ENCODE peak calls at places on chromosomes 1 and 21, in five cellular contexts. B, G, U, W and R are unnamed samples.

GRCh38 chr1:214377886-214378285 is 96.9 kb downstream of the SMYD2 start:
- DNase-seq in B (no peak), G (no peak), U (no peak), W (peak; percentile 66), R (no peak)

GRCh38 chr1:107748529-107748928 is 216.5 kb downstream of the VAV3 start:
- DNase-seq in B (no peak), G (no peak), U (no peak), W (no peak), R (no peak)

GRCh38 chr1:103108525-103109150 is 316 bp upstream of the COL11A1 start:
- DNase-seq in B (no peak), G (peak; percentile 17), U (no peak), W (no peak), R (no peak)

GRCh38 chr21:25342811-25343210 is 264.5 kb downstream of the MRPL39 start:
- DNase-seq in B (no peak), G (no peak), U (no peak), W (no peak), R (no peak)

GRCh38 chr1:31572323-31573104 is 3.8 kb upstream of the TINAGL1 start:
- DNase-seq in B (no peak), G (no peak), U (peak; percentile 54), W (no peak), R (no peak)

GRCh38 chr1:186325239-186325638 is 49.8 kb downstream of the TPR start:
- DNase-seq in B (peak; percentile 2), G (no peak), U (no peak), W (peak; percentile 8), R (no peak)

GRCh38 chr1:109133815-109134214 is 19.9 kb downstream of the ELAPOR1 start:
- DNase-seq in B (no peak), G (peak; percentile 25), U (peak; percentile 67), W (no peak), R (no peak)

GRCh38 chr21:38831526-38832467 is 26.1 kb downstream of the ETS2 start:
- DNase-seq in B (peak; percentile 35), G (peak; percentile 62), U (peak; percentile 95), W (peak; percentile 96), R (peak; percentile 71)

GRCh38 chr1:15424146-15424667 is 14.0 kb upstream of the CTRC start:
- DNase-seq in B (no peak), G (no peak), U (no peak), W (no peak), R (no peak)

GRCh38 chr1:114033219-114033706 is 54.0 kb downstream of the OLFML3 start:
- DNase-seq in B (peak; percentile 15), G (no peak), U (no peak), W (no peak), R (no peak)

GRCh38 chr1:22808846-22809501 is 98.3 kb downstream of the EPHB2 start:
- DNase-seq in B (no peak), G (peak; percentile 72), U (peak; percentile 81), W (peak; percentile 72), R (peak; percentile 66)

GRCh38 chr1:15684468-15685283 is 556 bp downstream of the PLEKHM2 start:
- DNase-seq in B (no peak), G (peak; percentile 59), U (no peak), W (no peak), R (peak; percentile 47)

GRCh38 chr1:116737020-116737854 is 17.0 kb upstream of the CD2 start:
- DNase-seq in B (peak; percentile 10), G (peak; percentile 39), U (peak; percentile 66), W (peak; percentile 56), R (peak; percentile 39)

GRCh38 chr21:15264084-15264483 is 199.3 kb upstream of the NRIP1 start:
- DNase-seq in B (no peak), G (no peak), U (no peak), W (no peak), R (no peak)

GRCh38 chr1:109765896-109766615 is 2.3 kb upstream of the EPS8L3 start:
- DNase-seq in B (no peak), G (no peak), U (no peak), W (no peak), R (peak; percentile 4)

GRCh38 chr1:147389532-147390184 is 147.2 kb downstream of the CHD1L start:
- DNase-seq in B (peak; percentile 27), G (no peak), U (no peak), W (peak; percentile 36), R (no peak)

GRCh38 chr1:234326493-234327366 is 46.5 kb upstream of the COA6 start:
- DNase-seq in B (peak; percentile 19), G (no peak), U (no peak), W (peak; percentile 54), R (no peak)

GRCh38 chr1:43313771-43314170 is 13.0 kb downstream of the TIE1 start:
- DNase-seq in B (no peak), G (no peak), U (no peak), W (no peak), R (no peak)

GRCh38 chr1:153533689-153534201 is 2.0 kb downstream of the S100A6 start:
- DNase-seq in B (peak; percentile 76), G (peak; percentile 74), U (peak; percentile 88), W (peak; percentile 89), R (no peak)

GRCh38 chr1:241871031-241871430 is 23.0 kb downstream of the EXO1 start:
- DNase-seq in B (no peak), G (no peak), U (no peak), W (no peak), R (no peak)

GRCh38 chr1:20142001-20142710 is 3.0 kb downstream of the PLA2G2F start:
- DNase-seq in B (no peak), G (no peak), U (no peak), W (no peak), R (no peak)

DNA sequence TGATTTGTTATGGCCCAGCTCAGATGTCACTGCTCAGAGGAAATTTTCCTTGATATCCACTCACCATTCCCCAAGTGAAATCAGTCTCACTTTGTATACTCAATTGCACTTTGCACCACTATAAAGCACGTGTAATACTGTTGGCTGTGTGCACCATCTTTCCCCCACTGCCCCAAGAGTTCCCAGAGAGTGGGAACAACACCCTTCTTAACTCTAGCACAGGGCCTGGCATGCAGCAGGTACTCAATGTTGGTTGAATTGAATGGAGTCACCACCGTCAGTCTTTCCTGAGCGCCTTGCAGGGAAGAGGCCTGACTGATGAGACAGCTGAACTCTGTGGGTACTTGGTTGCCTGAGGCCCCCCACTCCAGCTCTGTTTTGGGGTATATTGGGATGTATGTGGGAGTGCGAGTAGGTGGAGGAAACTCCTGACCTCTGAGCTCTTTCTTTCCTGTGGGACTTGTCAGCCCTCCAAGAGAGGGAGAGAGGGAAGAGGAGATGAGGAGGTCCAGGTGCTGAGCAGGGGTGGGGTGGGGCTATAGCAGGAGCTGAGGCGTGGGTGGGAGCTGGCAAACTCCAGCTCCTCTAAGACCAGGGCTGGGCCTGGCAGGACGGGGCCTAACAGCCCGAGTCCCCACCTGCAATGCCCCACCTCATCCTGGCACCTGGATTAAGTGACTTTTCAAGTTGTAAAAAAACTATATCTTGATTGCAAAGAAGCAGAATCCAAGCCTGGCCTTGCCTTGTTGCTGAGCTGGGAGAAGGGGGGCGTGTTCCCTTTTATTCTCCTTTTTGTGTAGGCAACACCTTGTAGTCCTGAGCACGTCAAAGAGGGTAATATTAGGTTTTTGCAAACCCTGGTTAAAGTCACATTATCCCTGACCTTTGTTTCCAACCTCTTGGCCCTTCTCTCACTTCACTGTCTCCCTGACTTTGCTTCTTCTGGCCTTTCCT is 19.4 kb upstream of the WASF2 start:
- DNase-seq in B (no peak), G (no peak), U (no peak), W (no peak), R (no peak)
- H3K36me3 ChIP-seq in B (no peaks in the 10 kb centered on the region), G (no peaks in the 10 kb centered on the region), U (no peaks in the 10 kb centered on the region), W (no peaks in the 10 kb centered on the region), R (no peaks in the 10 kb centered on the region)

DNA sequence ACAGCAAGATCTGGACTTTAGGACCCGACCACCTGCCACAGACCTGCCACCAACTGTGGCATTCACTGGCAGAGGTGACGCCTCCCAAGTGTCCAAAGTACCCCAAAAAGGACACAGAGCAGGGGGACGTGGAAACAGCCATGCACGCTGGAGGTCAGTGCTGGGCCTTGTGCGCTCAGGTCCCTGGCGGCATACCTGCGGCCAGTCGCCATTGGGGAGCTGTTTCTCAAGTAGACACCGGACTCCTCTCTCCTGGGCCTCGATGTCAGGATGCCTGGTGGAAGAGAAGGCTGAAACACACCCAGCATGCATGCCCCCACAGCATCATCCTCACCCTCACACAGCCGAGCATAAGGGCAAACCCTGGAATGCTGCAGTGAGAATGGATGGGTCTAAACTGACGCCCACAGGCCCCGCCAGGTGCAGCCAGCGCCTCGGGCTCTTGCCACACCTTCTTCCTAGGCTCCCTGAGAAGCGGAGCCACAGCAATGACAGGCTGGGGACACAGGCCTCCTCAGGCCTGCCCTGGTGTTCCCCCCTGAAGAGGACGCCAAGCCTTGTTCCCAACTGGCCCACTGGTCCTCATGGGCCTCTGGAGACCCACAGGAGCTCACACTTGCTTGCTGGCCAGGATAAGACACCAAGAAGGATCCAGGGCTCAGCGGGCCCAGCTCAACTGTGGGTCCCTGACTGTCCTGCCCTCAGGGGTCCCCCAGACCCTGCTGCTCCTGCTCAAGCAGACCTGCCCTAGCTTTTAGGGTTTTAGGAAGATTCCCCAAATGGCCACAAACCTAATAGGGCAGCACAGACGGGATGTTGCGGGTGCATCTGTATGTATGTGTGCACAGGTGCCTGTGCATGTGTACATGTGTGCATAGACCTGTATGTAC is 7.7 kb upstream of the SPATC1L start:
- DNase-seq in B (no peak), G (no peak), U (peak; percentile 54), W (no peak), R (no peak)
- H3K36me3 ChIP-seq in B (peaks cover 4% of the 10 kb centered on the region), G (no peaks in the 10 kb centered on the region), U (peaks cover 48% of the 10 kb centered on the region), W (peaks cover 48% of the 10 kb centered on the region), R (peaks cover 16% of the 10 kb centered on the region)

GRCh38 chr1:46368781-46369180 is 25.3 kb upstream of the FAAH start:
- DNase-seq in B (no peak), G (no peak), U (no peak), W (no peak), R (no peak)

GRCh38 chr1:46364612-46365011 is 24.0 kb downstream of the NSUN4 start:
- DNase-seq in B (no peak), G (no peak), U (no peak), W (no peak), R (no peak)

GRCh38 chr1:46362158-46362557 is 21.6 kb downstream of the NSUN4 start:
- DNase-seq in B (no peak), G (no peak), U (no peak), W (no peak), R (no peak)

GRCh38 chr1:46367072-46367471 is 26.5 kb downstream of the NSUN4 start:
- DNase-seq in B (no peak), G (no peak), U (no peak), W (no peak), R (no peak)

GRCh38 chr1:46363121-46363520 is 22.5 kb downstream of the NSUN4 start:
- DNase-seq in B (no peak), G (no peak), U (no peak), W (no peak), R (no peak)
- H3K36me3 ChIP-seq in B (peaks cover 26% of the 10 kb centered on the region), G (peaks cover 24% of the 10 kb centered on the region), U (peaks cover 69% of the 10 kb centered on the region), W (peaks cover 47% of the 10 kb centered on the region), R (no peaks in the 10 kb centered on the region)

DNA sequence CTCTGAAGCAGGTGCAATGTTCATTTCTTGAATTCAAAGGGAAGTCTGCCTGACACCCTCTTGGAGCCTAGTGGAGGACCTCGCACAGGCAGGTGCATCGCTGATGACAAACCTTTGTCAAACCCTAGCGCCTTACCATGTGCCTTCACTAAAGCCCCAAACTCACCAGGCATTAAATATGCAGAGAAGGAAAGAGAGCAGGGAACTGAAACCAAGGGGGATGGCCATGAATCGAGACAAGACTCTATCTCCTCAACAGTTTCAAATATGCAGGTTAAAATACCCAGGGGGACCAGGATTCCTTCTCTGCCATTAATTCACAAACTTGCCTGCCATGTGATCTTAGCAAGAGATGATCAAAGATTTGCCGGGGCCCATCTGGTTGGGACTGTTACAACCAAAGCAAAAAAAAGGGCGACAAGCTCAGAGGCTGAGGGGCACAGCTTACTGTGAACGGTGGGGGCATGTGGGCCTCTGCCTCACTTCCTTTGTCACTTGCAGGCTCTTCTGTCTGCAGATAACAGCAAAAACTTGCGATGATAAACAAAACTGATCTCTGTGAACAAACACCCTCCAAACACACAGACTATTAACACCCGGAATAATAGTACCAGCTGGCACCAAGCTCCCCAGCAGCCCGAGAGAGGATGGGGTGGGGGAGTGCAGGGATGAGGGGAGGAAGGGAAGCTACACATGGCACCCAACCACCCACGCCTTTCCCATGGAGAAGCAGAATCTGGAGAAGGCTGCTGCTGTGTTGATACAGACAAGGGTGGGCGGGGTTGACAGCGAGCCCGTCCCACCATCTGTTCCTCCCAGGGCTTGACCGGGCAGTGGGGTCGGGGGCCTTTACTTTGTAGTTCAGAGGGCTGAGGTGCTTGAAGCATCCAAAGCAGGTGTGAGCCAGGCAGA is 33.9 kb downstream of the TMEM63A start:
- DNase-seq in B (no peak), G (no peak), U (no peak), W (peak; percentile 76), R (peak; percentile 49)
- H3K36me3 ChIP-seq in B (peaks cover 4% of the 10 kb centered on the region), G (no peaks in the 10 kb centered on the region), U (peaks cover 29% of the 10 kb centered on the region), W (no peaks in the 10 kb centered on the region), R (peaks cover 97% of the 10 kb centered on the region)